ENCODE peak calls at places on chromosomes 4 and X, in seven cellular contexts. One of them, this sample, is unnamed.

GRCh38 chr4:36178489-36178888 is 65.8 kb downstream of the ARAP2 start:
- DNase-seq in endodermal cell: no peak
- DNase-seq in foreskin fibroblast: no peak
- DNase-seq in esophagus squamous epithelium: no peak
- DNase-seq in activated B cell treated with CpG ODN at 0.5 μM for 24 hours: no peak
- DNase-seq in astrocyte of the cerebellum: no peak
- DNase-seq in AG09319: no peak
- DNase-seq in this sample: no peak

GRCh38 chrX:76850851-76851250 is 423.3 kb downstream of the MAGEE1 start:
- DNase-seq in foreskin fibroblast: no peak
- DNase-seq in activated B cell treated with CpG ODN at 0.5 μM for 24 hours: no peak
- DNase-seq in esophagus squamous epithelium: no peak
- DNase-seq in endodermal cell: peak
- DNase-seq in AG09319: no peak
- DNase-seq in astrocyte of the cerebellum: no peak
- DNase-seq in this sample: no peak

GRCh38 chrX:109268340-109268739 is 213.5 kb downstream of the GUCY2F start:
- DNase-seq in activated B cell treated with CpG ODN at 0.5 μM for 24 hours: no peak
- DNase-seq in astrocyte of the cerebellum: no peak
- DNase-seq in esophagus squamous epithelium: no peak
- DNase-seq in foreskin fibroblast: no peak
- DNase-seq in AG09319: no peak
- DNase-seq in endodermal cell: no peak
- DNase-seq in this sample: no peak

GRCh38 chrX:43655151-43655676 is 885 bp upstream of the MAOA start:
- DNase-seq in AG09319: no peak
- DNase-seq in foreskin fibroblast: peak
- DNase-seq in activated B cell treated with CpG ODN at 0.5 μM for 24 hours: peak
- DNase-seq in esophagus squamous epithelium: no peak
- DNase-seq in astrocyte of the cerebellum: no peak
- DNase-seq in endodermal cell: peak
- DNase-seq in this sample: peak

GRCh38 chrX:640641-641040 is 10.1 kb downstream of the SHOX start:
- DNase-seq in astrocyte of the cerebellum: no peak
- DNase-seq in activated B cell treated with CpG ODN at 0.5 μM for 24 hours: no peak
- DNase-seq in endodermal cell: no peak
- DNase-seq in esophagus squamous epithelium: no peak
- DNase-seq in foreskin fibroblast: no peak
- DNase-seq in AG09319: no peak
- DNase-seq in this sample: no peak

GRCh38 chrX:148629435-148629834 is 129.0 kb downstream of the AFF2 start:
- DNase-seq in activated B cell treated with CpG ODN at 0.5 μM for 24 hours: no peak
- DNase-seq in esophagus squamous epithelium: no peak
- DNase-seq in astrocyte of the cerebellum: no peak
- DNase-seq in endodermal cell: no peak
- DNase-seq in foreskin fibroblast: no peak
- DNase-seq in AG09319: no peak
- DNase-seq in this sample: no peak

GRCh38 chrX:133448512-133449076 is 33.3 kb upstream of the GPC4 start:
- DNase-seq in activated B cell treated with CpG ODN at 0.5 μM for 24 hours: no peak
- DNase-seq in AG09319: no peak
- DNase-seq in endodermal cell: peak
- DNase-seq in astrocyte of the cerebellum: peak
- DNase-seq in foreskin fibroblast: no peak
- DNase-seq in esophagus squamous epithelium: no peak
- DNase-seq in this sample: no peak

GRCh38 chr4:930827-931193 is 1.3 kb downstream of the GAK start:
- DNase-seq in activated B cell treated with CpG ODN at 0.5 μM for 24 hours: no peak
- DNase-seq in astrocyte of the cerebellum: no peak
- DNase-seq in esophagus squamous epithelium: no peak
- DNase-seq in foreskin fibroblast: no peak
- DNase-seq in endodermal cell: peak
- DNase-seq in AG09319: no peak
- DNase-seq in this sample: no peak

GRCh38 chrX:154351183-154352011 is 23.0 kb downstream of the FLNA start:
- DNase-seq in foreskin fibroblast: no peak
- DNase-seq in esophagus squamous epithelium: no peak
- DNase-seq in AG09319: no peak
- DNase-seq in astrocyte of the cerebellum: no peak
- DNase-seq in activated B cell treated with CpG ODN at 0.5 μM for 24 hours: no peak
- DNase-seq in endodermal cell: no peak
- DNase-seq in this sample: no peak

GRCh38 chrX:44062842-44063241 is 89.7 kb upstream of the NDP start:
- DNase-seq in AG09319: no peak
- DNase-seq in esophagus squamous epithelium: no peak
- DNase-seq in astrocyte of the cerebellum: no peak
- DNase-seq in endodermal cell: no peak
- DNase-seq in activated B cell treated with CpG ODN at 0.5 μM for 24 hours: no peak
- DNase-seq in foreskin fibroblast: no peak
- DNase-seq in this sample: no peak

GRCh38 chr4:6605114-6605513 is 30.1 kb downstream of the MAN2B2 start:
- DNase-seq in foreskin fibroblast: no peak
- DNase-seq in esophagus squamous epithelium: no peak
- DNase-seq in AG09319: no peak
- DNase-seq in activated B cell treated with CpG ODN at 0.5 μM for 24 hours: no peak
- DNase-seq in endodermal cell: no peak
- DNase-seq in astrocyte of the cerebellum: no peak
- DNase-seq in this sample: no peak

GRCh38 chr4:39648213-39648612 is 9.5 kb upstream of the SMIM14 start:
- DNase-seq in astrocyte of the cerebellum: no peak
- DNase-seq in activated B cell treated with CpG ODN at 0.5 μM for 24 hours: no peak
- DNase-seq in esophagus squamous epithelium: no peak
- DNase-seq in endodermal cell: no peak
- DNase-seq in foreskin fibroblast: no peak
- DNase-seq in AG09319: no peak
- DNase-seq in this sample: no peak

GRCh38 chrX:81957318-81957717 is 755.4 kb downstream of the SH3BGRL start:
- DNase-seq in astrocyte of the cerebellum: no peak
- DNase-seq in endodermal cell: no peak
- DNase-seq in foreskin fibroblast: no peak
- DNase-seq in AG09319: no peak
- DNase-seq in activated B cell treated with CpG ODN at 0.5 μM for 24 hours: no peak
- DNase-seq in esophagus squamous epithelium: no peak
- DNase-seq in this sample: no peak

GRCh38 chrX:65643046-65643785 is 24.2 kb upstream of the MSN start:
- DNase-seq in endodermal cell: no peak
- DNase-seq in foreskin fibroblast: no peak
- DNase-seq in astrocyte of the cerebellum: peak
- DNase-seq in esophagus squamous epithelium: no peak
- DNase-seq in activated B cell treated with CpG ODN at 0.5 μM for 24 hours: no peak
- DNase-seq in AG09319: no peak
- DNase-seq in this sample: no peak

GRCh38 chrX:153723351-153724251 is 586 bp downstream of the BCAP31 start:
- DNase-seq in AG09319: no peak
- DNase-seq in activated B cell treated with CpG ODN at 0.5 μM for 24 hours: peak
- DNase-seq in foreskin fibroblast: no peak
- DNase-seq in astrocyte of the cerebellum: no peak
- DNase-seq in endodermal cell: peak
- DNase-seq in esophagus squamous epithelium: no peak
- DNase-seq in this sample: peak

GRCh38 chr4:178556796-178557195 is 1114.6 kb upstream of the AGA start:
- DNase-seq in esophagus squamous epithelium: no peak
- DNase-seq in AG09319: no peak
- DNase-seq in foreskin fibroblast: no peak
- DNase-seq in astrocyte of the cerebellum: no peak
- DNase-seq in activated B cell treated with CpG ODN at 0.5 μM for 24 hours: no peak
- DNase-seq in endodermal cell: no peak
- DNase-seq in this sample: no peak

GRCh38 chr4:183588169-183588675 is 70.8 kb downstream of the RWDD4 start:
- DNase-seq in activated B cell treated with CpG ODN at 0.5 μM for 24 hours: no peak
- DNase-seq in endodermal cell: no peak
- DNase-seq in astrocyte of the cerebellum: no peak
- DNase-seq in foreskin fibroblast: peak
- DNase-seq in AG09319: peak
- DNase-seq in esophagus squamous epithelium: no peak
- DNase-seq in this sample: no peak

GRCh38 chr4:107863850-107864371 is 39.2 kb downstream of the SGMS2 start:
- DNase-seq in activated B cell treated with CpG ODN at 0.5 μM for 24 hours: no peak
- DNase-seq in AG09319: no peak
- DNase-seq in esophagus squamous epithelium: no peak
- DNase-seq in endodermal cell: no peak
- DNase-seq in astrocyte of the cerebellum: no peak
- DNase-seq in foreskin fibroblast: peak
- DNase-seq in this sample: no peak

GRCh38 chr4:145937021-145937861 is 1.4 kb downstream of the ZNF827 start:
- DNase-seq in astrocyte of the cerebellum: no peak
- DNase-seq in foreskin fibroblast: peak
- DNase-seq in esophagus squamous epithelium: peak
- DNase-seq in endodermal cell: peak
- DNase-seq in AG09319: no peak
- DNase-seq in activated B cell treated with CpG ODN at 0.5 μM for 24 hours: peak
- DNase-seq in this sample: peak

GRCh38 chrX:78237127-78237526 is 90.3 kb downstream of the CYSLTR1 start:
- DNase-seq in activated B cell treated with CpG ODN at 0.5 μM for 24 hours: no peak
- DNase-seq in foreskin fibroblast: peak
- DNase-seq in endodermal cell: no peak
- DNase-seq in AG09319: no peak
- DNase-seq in astrocyte of the cerebellum: no peak
- DNase-seq in esophagus squamous epithelium: no peak
- DNase-seq in this sample: no peak

GRCh38 chr4:159016527-159017137 is 86.2 kb upstream of the RAPGEF2 start:
- DNase-seq in foreskin fibroblast: no peak
- DNase-seq in esophagus squamous epithelium: no peak
- DNase-seq in AG09319: no peak
- DNase-seq in astrocyte of the cerebellum: no peak
- DNase-seq in endodermal cell: peak
- DNase-seq in activated B cell treated with CpG ODN at 0.5 μM for 24 hours: no peak
- DNase-seq in this sample: peak
- TF ChIP-seq CTCF in foreskin fibroblast: no peak
- TF ChIP-seq CTCF in esophagus squamous epithelium: no peak
- TF ChIP-seq CTCF in AG09319: no peak
- TF ChIP-seq CTCF in astrocyte of the cerebellum: peak
- TF ChIP-seq CTCF in endodermal cell: peak
- TF ChIP-seq CTCF in activated B cell treated with CpG ODN at 0.5 μM for 24 hours: no peak
- TF ChIP-seq CTCF in this sample: no peak

GRCh38 chr4:141346144-141346543 is 125.4 kb downstream of the ZNF330 start:
- DNase-seq in astrocyte of the cerebellum: peak
- DNase-seq in activated B cell treated with CpG ODN at 0.5 μM for 24 hours: no peak
- DNase-seq in AG09319: peak
- DNase-seq in esophagus squamous epithelium: no peak
- DNase-seq in foreskin fibroblast: peak
- DNase-seq in endodermal cell: no peak
- DNase-seq in this sample: no peak
- TF ChIP-seq CTCF in astrocyte of the cerebellum: peak
- TF ChIP-seq CTCF in activated B cell treated with CpG ODN at 0.5 μM for 24 hours: no peak
- TF ChIP-seq CTCF in AG09319: peak
- TF ChIP-seq CTCF in esophagus squamous epithelium: peak
- TF ChIP-seq CTCF in foreskin fibroblast: peak
- TF ChIP-seq CTCF in endodermal cell: peak
- TF ChIP-seq CTCF in this sample: peak

DNA sequence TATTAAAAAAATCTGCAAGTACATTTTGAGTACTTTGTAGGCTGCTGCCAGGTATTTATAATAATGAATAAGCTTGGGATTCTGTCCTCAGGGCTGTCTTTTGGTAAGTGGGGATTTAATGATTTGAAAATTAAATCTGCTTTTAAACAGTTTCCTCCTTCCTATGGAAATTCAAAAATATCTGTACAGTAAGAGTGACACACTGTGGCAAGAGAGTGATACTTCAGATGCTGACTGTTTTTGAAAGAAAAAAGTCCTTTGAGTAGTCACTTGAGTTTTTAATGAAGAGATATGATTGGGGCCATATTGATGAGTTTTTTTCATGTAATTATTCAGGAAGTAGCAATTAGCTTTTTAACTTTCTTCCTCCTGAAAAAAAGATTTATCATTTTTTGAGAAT is 49.2 kb downstream of the SMARCAD1 start:
- DNase-seq in activated B cell treated with CpG ODN at 0.5 μM for 24 hours: no peak
- DNase-seq in AG09319: no peak
- DNase-seq in endodermal cell: no peak
- DNase-seq in foreskin fibroblast: no peak
- DNase-seq in esophagus squamous epithelium: no peak
- DNase-seq in astrocyte of the cerebellum: no peak
- DNase-seq in this sample: no peak
- TF ChIP-seq CTCF in activated B cell treated with CpG ODN at 0.5 μM for 24 hours: no peak
- TF ChIP-seq CTCF in AG09319: peak
- TF ChIP-seq CTCF in endodermal cell: peak
- TF ChIP-seq CTCF in foreskin fibroblast: peak
- TF ChIP-seq CTCF in esophagus squamous epithelium: no peak
- TF ChIP-seq CTCF in astrocyte of the cerebellum: no peak
- TF ChIP-seq CTCF in this sample: no peak

GRCh38 chr4:184983660-184984356 is 34.5 kb upstream of the HELT start:
- DNase-seq in foreskin fibroblast: peak
- DNase-seq in endodermal cell: peak
- DNase-seq in activated B cell treated with CpG ODN at 0.5 μM for 24 hours: peak
- DNase-seq in esophagus squamous epithelium: no peak
- DNase-seq in AG09319: no peak
- DNase-seq in astrocyte of the cerebellum: no peak
- DNase-seq in this sample: peak
- TF ChIP-seq CTCF in foreskin fibroblast: peak
- TF ChIP-seq CTCF in endodermal cell: peak
- TF ChIP-seq CTCF in activated B cell treated with CpG ODN at 0.5 μM for 24 hours: no peak
- TF ChIP-seq CTCF in esophagus squamous epithelium: no peak
- TF ChIP-seq CTCF in AG09319: peak
- TF ChIP-seq CTCF in astrocyte of the cerebellum: peak
- TF ChIP-seq CTCF in this sample: no peak

GRCh38 chrX:103533428-103534216 is 14.3 kb upstream of the RAB40A start:
- DNase-seq in foreskin fibroblast: no peak
- DNase-seq in astrocyte of the cerebellum: peak
- DNase-seq in esophagus squamous epithelium: no peak
- DNase-seq in activated B cell treated with CpG ODN at 0.5 μM for 24 hours: peak
- DNase-seq in AG09319: peak
- DNase-seq in endodermal cell: peak
- DNase-seq in this sample: peak
- TF ChIP-seq CTCF in foreskin fibroblast: peak
- TF ChIP-seq CTCF in astrocyte of the cerebellum: peak
- TF ChIP-seq CTCF in esophagus squamous epithelium: peak
- TF ChIP-seq CTCF in activated B cell treated with CpG ODN at 0.5 μM for 24 hours: no peak
- TF ChIP-seq CTCF in AG09319: peak
- TF ChIP-seq CTCF in endodermal cell: peak
- TF ChIP-seq CTCF in this sample: peak

GRCh38 chr4:115234405-115235093 is 121.1 kb upstream of the NDST4 start:
- DNase-seq in astrocyte of the cerebellum: no peak
- DNase-seq in esophagus squamous epithelium: no peak
- DNase-seq in endodermal cell: peak
- DNase-seq in activated B cell treated with CpG ODN at 0.5 μM for 24 hours: no peak
- DNase-seq in foreskin fibroblast: no peak
- DNase-seq in AG09319: no peak
- DNase-seq in this sample: no peak
- TF ChIP-seq CTCF in astrocyte of the cerebellum: peak
- TF ChIP-seq CTCF in esophagus squamous epithelium: no peak
- TF ChIP-seq CTCF in endodermal cell: peak
- TF ChIP-seq CTCF in activated B cell treated with CpG ODN at 0.5 μM for 24 hours: no peak
- TF ChIP-seq CTCF in foreskin fibroblast: no peak
- TF ChIP-seq CTCF in AG09319: no peak
- TF ChIP-seq CTCF in this sample: peak

GRCh38 chr4:87006531-87007344 is 71.9 kb downstream of the AFF1 start:
- DNase-seq in activated B cell treated with CpG ODN at 0.5 μM for 24 hours: peak
- DNase-seq in astrocyte of the cerebellum: peak
- DNase-seq in esophagus squamous epithelium: peak
- DNase-seq in endodermal cell: peak
- DNase-seq in foreskin fibroblast: peak
- DNase-seq in AG09319: peak
- DNase-seq in this sample: peak
- TF ChIP-seq CTCF in activated B cell treated with CpG ODN at 0.5 μM for 24 hours: no peak
- TF ChIP-seq CTCF in astrocyte of the cerebellum: peak
- TF ChIP-seq CTCF in esophagus squamous epithelium: peak
- TF ChIP-seq CTCF in endodermal cell: peak
- TF ChIP-seq CTCF in foreskin fibroblast: peak
- TF ChIP-seq CTCF in AG09319: peak
- TF ChIP-seq CTCF in this sample: no peak

This sample was measured in glutamatergic neuron.